ENCODE peak calls at places on chromosomes 3 and 15, in five cellular contexts. One of them, this sample, is unnamed.

GRCh38 chr15:37087050-37087691 is 13.2 kb downstream of the MEIS2 start:
- DNase-seq in body of pancreas: no peak
- DNase-seq in stomach: no peak
- DNase-seq in suprapubic skin: no peak
- DNase-seq in upper lobe of left lung: no peak
- DNase-seq in this sample: no peak

GRCh38 chr3:39178553-39178952 is 13.8 kb downstream of the XIRP1 start:
- DNase-seq in body of pancreas: no peak
- DNase-seq in stomach: no peak
- DNase-seq in suprapubic skin: no peak
- DNase-seq in upper lobe of left lung: no peak
- DNase-seq in this sample: no peak

GRCh38 chr15:89809787-89810148 is 4.9 kb downstream of the ANPEP start:
- DNase-seq in body of pancreas: no peak
- DNase-seq in stomach: no peak
- DNase-seq in suprapubic skin: no peak
- DNase-seq in upper lobe of left lung: no peak
- DNase-seq in this sample: no peak

GRCh38 chr3:127531821-127532220 is 58.7 kb downstream of the TPRA1 start:
- DNase-seq in body of pancreas: no peak
- DNase-seq in stomach: no peak
- DNase-seq in suprapubic skin: no peak
- DNase-seq in upper lobe of left lung: no peak
- DNase-seq in this sample: peak; percentile 0

GRCh38 chr3:172332256-172333041 is 115.8 kb downstream of the GHSR start:
- DNase-seq in body of pancreas: peak; percentile 71
- DNase-seq in stomach: peak; percentile 76
- DNase-seq in suprapubic skin: peak; percentile 75
- DNase-seq in upper lobe of left lung: peak; percentile 59
- DNase-seq in this sample: peak; percentile 86

GRCh38 chr3:69444980-69445379 is 59.1 kb upstream of the FRMD4B start:
- DNase-seq in body of pancreas: no peak
- DNase-seq in stomach: no peak
- DNase-seq in suprapubic skin: no peak
- DNase-seq in upper lobe of left lung: no peak
- DNase-seq in this sample: no peak

GRCh38 chr3:49339593-49339946 is 283 bp downstream of the USP4 start:
- DNase-seq in body of pancreas: no peak
- DNase-seq in stomach: no peak
- DNase-seq in suprapubic skin: peak; percentile 74
- DNase-seq in upper lobe of left lung: peak; percentile 32
- DNase-seq in this sample: peak; percentile 45

GRCh38 chr3:196175116-196175625 is 36.0 kb downstream of the ZDHHC19 start:
- DNase-seq in body of pancreas: no peak
- DNase-seq in stomach: no peak
- DNase-seq in suprapubic skin: no peak
- DNase-seq in upper lobe of left lung: no peak
- DNase-seq in this sample: no peak

GRCh38 chr3:108420926-108421325 is 89.5 kb downstream of the MYH15 start:
- DNase-seq in body of pancreas: no peak
- DNase-seq in stomach: no peak
- DNase-seq in suprapubic skin: no peak
- DNase-seq in upper lobe of left lung: no peak
- DNase-seq in this sample: no peak

GRCh38 chr15:48628832-48629231 is 16.7 kb downstream of the FBN1 start:
- DNase-seq in body of pancreas: no peak
- DNase-seq in stomach: no peak
- DNase-seq in suprapubic skin: no peak
- DNase-seq in upper lobe of left lung: no peak
- DNase-seq in this sample: no peak

GRCh38 chr15:66027268-66027806 is 158.0 kb downstream of the RAB11A start:
- DNase-seq in body of pancreas: no peak
- DNase-seq in stomach: peak; percentile 63
- DNase-seq in suprapubic skin: no peak
- DNase-seq in upper lobe of left lung: no peak
- DNase-seq in this sample: no peak

GRCh38 chr15:101185336-101185735 is 66.5 kb downstream of the CHSY1 start:
- DNase-seq in body of pancreas: no peak
- DNase-seq in stomach: no peak
- DNase-seq in suprapubic skin: peak; percentile 55
- DNase-seq in upper lobe of left lung: no peak
- DNase-seq in this sample: no peak

GRCh38 chr3:121817753-121818152 is 17.1 kb downstream of the IQCB1 start:
- DNase-seq in body of pancreas: no peak
- DNase-seq in stomach: no peak
- DNase-seq in suprapubic skin: no peak
- DNase-seq in upper lobe of left lung: no peak
- DNase-seq in this sample: no peak

GRCh38 chr3:38603731-38604131 is 45.8 kb downstream of the SCN5A start:
- DNase-seq in body of pancreas: no peak
- DNase-seq in stomach: no peak
- DNase-seq in suprapubic skin: peak; percentile 30
- DNase-seq in upper lobe of left lung: no peak
- DNase-seq in this sample: no peak

GRCh38 chr15:65416845-65417416 is 5.8 kb downstream of the IGDCC4 start:
- DNase-seq in body of pancreas: no peak
- DNase-seq in stomach: no peak
- DNase-seq in suprapubic skin: no peak
- DNase-seq in upper lobe of left lung: no peak
- DNase-seq in this sample: peak; percentile 73

GRCh38 chr3:126521122-126521891 is 2.6 kb upstream of the CHST13 start:
- DNase-seq in body of pancreas: no peak
- DNase-seq in stomach: no peak
- DNase-seq in suprapubic skin: no peak
- DNase-seq in upper lobe of left lung: no peak
- DNase-seq in this sample: no peak

GRCh38 chr15:45457215-45457614 is 65.3 kb downstream of the SLC30A4 start:
- DNase-seq in body of pancreas: peak; percentile 17
- DNase-seq in stomach: no peak
- DNase-seq in suprapubic skin: no peak
- DNase-seq in upper lobe of left lung: no peak
- DNase-seq in this sample: no peak

GRCh38 chr15:82681371-82681770 is 28.3 kb downstream of the AP3B2 start:
- DNase-seq in body of pancreas: no peak
- DNase-seq in stomach: no peak
- DNase-seq in suprapubic skin: no peak
- DNase-seq in upper lobe of left lung: no peak
- DNase-seq in this sample: no peak

GRCh38 chr3:122313261-122313660 is 11.8 kb upstream of the CSTA start:
- DNase-seq in body of pancreas: no peak
- DNase-seq in stomach: no peak
- DNase-seq in suprapubic skin: no peak
- DNase-seq in upper lobe of left lung: no peak
- DNase-seq in this sample: no peak

GRCh38 chr3:123678108-123678511 is 93.3 kb upstream of the HACD2 start:
- DNase-seq in body of pancreas: no peak
- DNase-seq in stomach: no peak
- DNase-seq in suprapubic skin: no peak
- DNase-seq in upper lobe of left lung: no peak
- DNase-seq in this sample: no peak

GRCh38 chr3:170808041-170808440 is 62.0 kb downstream of the RPL22L1 start:
- DNase-seq in body of pancreas: no peak
- DNase-seq in stomach: no peak
- DNase-seq in suprapubic skin: no peak
- DNase-seq in upper lobe of left lung: no peak
- DNase-seq in this sample: no peak

GRCh38 chr3:128413003-128413370 is 53.7 kb downstream of the DNAJB8 start:
- DNase-seq in body of pancreas: no peak
- DNase-seq in stomach: no peak
- DNase-seq in suprapubic skin: no peak
- DNase-seq in upper lobe of left lung: no peak
- DNase-seq in this sample: no peak

GRCh38 chr15:70017025-70017424 is 80.7 kb downstream of the TLE3 start:
- DNase-seq in body of pancreas: no peak
- DNase-seq in stomach: no peak
- DNase-seq in suprapubic skin: no peak
- DNase-seq in upper lobe of left lung: no peak
- DNase-seq in this sample: no peak

GRCh38 chr3:50371133-50371670 is 11.9 kb upstream of the TMEM115 start:
- DNase-seq in body of pancreas: no peak
- DNase-seq in stomach: no peak
- DNase-seq in suprapubic skin: no peak
- DNase-seq in upper lobe of left lung: no peak
- DNase-seq in this sample: no peak

GRCh38 chr3:98329392-98330124 is 24.1 kb upstream of the OR5K4 start:
- DNase-seq in body of pancreas: peak; percentile 46
- DNase-seq in stomach: peak; percentile 43
- DNase-seq in suprapubic skin: no peak
- DNase-seq in upper lobe of left lung: peak; percentile 29
- DNase-seq in this sample: peak; percentile 59

GRCh38 chr3:191246628-191247027 is 47.6 kb downstream of the OSTN start:
- DNase-seq in body of pancreas: no peak
- DNase-seq in stomach: no peak
- DNase-seq in suprapubic skin: no peak
- DNase-seq in upper lobe of left lung: no peak
- DNase-seq in this sample: no peak

GRCh38 chr3:191240432-191240831 is 41.4 kb downstream of the OSTN start:
- DNase-seq in body of pancreas: no peak
- DNase-seq in stomach: no peak
- DNase-seq in suprapubic skin: no peak
- DNase-seq in upper lobe of left lung: no peak
- DNase-seq in this sample: no peak

GRCh38 chr3:191239439-191240035 is 40.5 kb downstream of the OSTN start:
- DNase-seq in body of pancreas: no peak
- DNase-seq in stomach: no peak
- DNase-seq in suprapubic skin: no peak
- DNase-seq in upper lobe of left lung: no peak
- DNase-seq in this sample: no peak

GRCh38 chr3:191238321-191238817 is 39.3 kb downstream of the OSTN start:
- DNase-seq in body of pancreas: no peak
- DNase-seq in stomach: no peak
- DNase-seq in suprapubic skin: no peak
- DNase-seq in upper lobe of left lung: no peak
- DNase-seq in this sample: no peak

DNA sequence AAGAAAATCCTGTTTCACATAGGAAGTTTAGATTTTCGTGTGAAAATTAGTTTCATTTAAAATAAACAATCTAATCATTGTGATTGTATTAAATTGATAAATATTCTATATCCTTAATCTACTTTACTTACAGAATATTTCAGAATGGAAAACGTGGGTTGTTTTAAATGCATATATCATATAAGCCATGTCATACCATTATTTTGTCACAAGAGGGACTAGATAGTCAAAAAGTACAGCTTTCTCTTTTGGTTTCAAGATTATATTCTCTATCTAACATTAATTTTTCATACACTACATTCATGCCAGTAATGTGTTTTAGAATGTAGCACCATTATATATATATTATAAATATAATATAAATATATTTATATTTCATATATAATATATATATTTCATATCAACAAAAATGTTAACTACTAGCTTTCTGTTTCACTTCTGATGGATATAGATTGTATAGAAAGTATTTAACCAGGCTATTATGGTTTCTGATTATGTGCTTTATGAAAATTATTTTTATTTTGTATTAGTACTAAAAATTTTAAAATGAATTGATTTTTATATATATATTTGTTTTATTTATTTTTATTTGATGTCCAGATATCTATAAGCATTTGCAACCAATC is 45.3 kb downstream of the OSTN start:
- DNase-seq in body of pancreas: no peak
- DNase-seq in stomach: no peak
- DNase-seq in suprapubic skin: no peak
- DNase-seq in upper lobe of left lung: no peak
- DNase-seq in this sample: no peak
- TF ChIP-seq CTCF in body of pancreas: peak; percentile 12
- TF ChIP-seq CTCF in stomach: peak; percentile 48
- TF ChIP-seq CTCF in suprapubic skin: peak; percentile 36
- TF ChIP-seq CTCF in upper lobe of left lung: no peak
- TF ChIP-seq CTCF in this sample: no peak

GRCh38 chr3:149969945-149970715 is 565 bp downstream of the PFN2 start:
- DNase-seq in body of pancreas: peak; percentile 85
- DNase-seq in stomach: peak; percentile 88
- DNase-seq in suprapubic skin: peak; percentile 72
- DNase-seq in upper lobe of left lung: peak; percentile 84
- DNase-seq in this sample: peak; percentile 93

GRCh38 chr3:149968216-149968615 is 2.5 kb downstream of the PFN2 start:
- DNase-seq in body of pancreas: no peak
- DNase-seq in stomach: no peak
- DNase-seq in suprapubic skin: no peak
- DNase-seq in upper lobe of left lung: no peak
- DNase-seq in this sample: no peak

GRCh38 chr3:149971403-149972075 is 844 bp upstream of the PFN2 start:
- DNase-seq in body of pancreas: peak; percentile 34
- DNase-seq in stomach: peak; percentile 55
- DNase-seq in suprapubic skin: peak; percentile 71
- DNase-seq in upper lobe of left lung: peak; percentile 54
- DNase-seq in this sample: peak; percentile 87

GRCh38 chr3:149969110-149969944 is 1.4 kb downstream of the PFN2 start:
- DNase-seq in body of pancreas: peak; percentile 45
- DNase-seq in stomach: no peak
- DNase-seq in suprapubic skin: no peak
- DNase-seq in upper lobe of left lung: peak; percentile 32
- DNase-seq in this sample: peak; percentile 79

GRCh38 chr3:149970716-149971402 is at the start of gene PFN2:
- DNase-seq in body of pancreas: peak; percentile 65
- DNase-seq in stomach: peak; percentile 64
- DNase-seq in suprapubic skin: peak; percentile 64
- DNase-seq in upper lobe of left lung: peak; percentile 48
- DNase-seq in this sample: peak; percentile 79
- TF ChIP-seq POLR2A in body of pancreas: peak; percentile 31
- TF ChIP-seq POLR2A in stomach: no peak
- TF ChIP-seq POLR2A in suprapubic skin: no peak
- TF ChIP-seq POLR2A in upper lobe of left lung: no peak
- TF ChIP-seq POLR2A in this sample: no peak

DNA sequence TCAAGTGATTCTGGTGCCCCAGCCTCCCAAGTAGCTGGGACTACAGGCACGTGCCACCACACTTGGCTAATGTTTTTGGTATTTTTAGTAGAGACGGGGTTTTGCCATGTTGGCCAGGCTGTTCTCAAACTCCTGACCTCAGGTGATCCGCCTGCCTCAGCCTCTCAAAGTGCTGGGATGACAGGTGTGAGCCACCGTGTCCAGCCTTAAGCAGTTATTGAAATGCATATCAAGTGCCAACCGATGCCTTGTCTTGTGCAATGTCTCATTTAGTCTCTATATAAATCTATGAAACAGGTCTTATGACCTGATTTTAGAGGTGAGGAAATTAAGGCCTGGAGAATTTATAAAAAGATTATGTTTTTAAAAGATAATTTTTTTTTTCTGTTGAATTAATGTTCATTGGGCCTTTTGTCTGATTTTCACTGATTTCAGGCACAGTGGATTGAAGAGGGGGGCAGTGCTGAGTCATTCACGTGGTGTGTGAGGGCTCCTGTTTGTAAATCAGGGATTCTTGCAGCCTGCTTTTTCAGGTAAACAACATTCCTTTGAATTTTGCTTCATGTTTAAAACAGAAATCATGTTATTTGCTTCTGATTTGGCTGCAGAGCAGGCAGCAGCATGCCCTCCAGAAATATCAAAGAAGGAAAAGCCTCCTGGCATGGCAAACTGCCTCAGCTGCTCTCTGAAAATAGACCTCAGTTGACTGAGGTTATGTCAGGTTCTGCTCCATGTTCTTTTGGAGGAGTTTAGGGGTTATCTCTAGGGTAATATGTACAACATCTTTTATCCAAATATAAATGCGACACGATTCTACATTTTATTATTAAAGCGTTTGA is 407.0 kb upstream of the RGMA start:
- DNase-seq in body of pancreas: no peak
- DNase-seq in stomach: no peak
- DNase-seq in suprapubic skin: no peak
- DNase-seq in upper lobe of left lung: no peak
- DNase-seq in this sample: no peak
- TF ChIP-seq CTCF in body of pancreas: no peak
- TF ChIP-seq CTCF in stomach: no peak
- TF ChIP-seq CTCF in suprapubic skin: no peak
- TF ChIP-seq CTCF in upper lobe of left lung: no peak
- TF ChIP-seq CTCF in this sample: no peak

GRCh38 chr3:186826978-186827857 is 15.3 kb upstream of the ADIPOQ start:
- DNase-seq in body of pancreas: peak; percentile 85
- DNase-seq in stomach: peak; percentile 84
- DNase-seq in suprapubic skin: peak; percentile 80
- DNase-seq in upper lobe of left lung: peak; percentile 80
- DNase-seq in this sample: peak; percentile 83
- TF ChIP-seq POLR2A in body of pancreas: no peak
- TF ChIP-seq POLR2A in stomach: no peak
- TF ChIP-seq POLR2A in suprapubic skin: no peak
- TF ChIP-seq POLR2A in upper lobe of left lung: no peak
- TF ChIP-seq POLR2A in this sample: no peak

This sample was measured in testis.